ENCODE peak calls at places on chromosomes 4 and X, in nine cellular contexts. J is upper lobe of left lung, T is brain microvascular endothelial cell, B is fibroblast of mammary gland, R is lower leg skin, A is lung, D is fibroblast of lung, O is fibroblast of villous mesenchyme, F is tibial nerve. G is an unnamed sample.

GRCh38 chrX:150508018-150508417 is 60.4 kb upstream of the MTM1 start:
- DNase-seq in A (no peak), D (no peak), R (no peak), O (no peak), B (no peak), J (no peak), T (no peak), F (no peak), G (no peak)

GRCh38 chr4:123628288-123628687 is 231.7 kb downstream of the SPRY1 start:
- DNase-seq in J (no peak), T (no peak), A (no peak), R (no peak), D (no peak), F (no peak), O (no peak), B (no peak), G (no peak)

GRCh38 chrX:124028177-124028576 is 66.7 kb downstream of the STAG2 start:
- DNase-seq in R (no peak), A (no peak), D (peak; percentile 60), J (no peak), F (no peak), O (no peak), T (peak; percentile 28), B (peak; percentile 58), G (peak; percentile 75)

GRCh38 chr4:77619408-77619807 is 13.8 kb downstream of the CXCL13 start:
- DNase-seq in T (no peak), R (no peak), B (no peak), D (no peak), F (no peak), J (no peak), A (no peak), O (no peak), G (no peak)

GRCh38 chr4:54228064-54228527 is 997 bp upstream of the PDGFRA start:
- DNase-seq in O (peak; percentile 85), T (peak; percentile 67), F (peak; percentile 68), A (peak; percentile 66), R (peak; percentile 59), J (peak; percentile 67), B (peak; percentile 84), D (peak; percentile 68), G (peak; percentile 88)

GRCh38 chrX:103792916-103793540 is 16.4 kb downstream of the PLP1 start:
- DNase-seq in O (peak; percentile 25), R (no peak), B (peak; percentile 80), D (peak; percentile 77), A (no peak), J (no peak), T (peak; percentile 42), F (no peak), G (peak; percentile 52)

GRCh38 chr4:163767993-163768392 is 273.5 kb downstream of the TMA16 start:
- DNase-seq in B (no peak), R (no peak), T (no peak), D (no peak), F (no peak), J (no peak), A (no peak), O (no peak), G (no peak)

GRCh38 chr4:149964001-149964400 is 114.2 kb upstream of the DCLK2 start:
- DNase-seq in R (no peak), J (no peak), O (no peak), F (no peak), T (no peak), B (no peak), A (no peak), D (peak; percentile 20), G (no peak)

GRCh38 chr4:57442834-57443291 is 332.7 kb upstream of the IGFBP7 start:
- DNase-seq in T (peak; percentile 41), A (no peak), O (peak; percentile 21), D (peak; percentile 29), J (no peak), F (no peak), R (no peak), B (peak; percentile 31), G (no peak)

GRCh38 chrX:6849711-6850415 is 297.6 kb upstream of the STS start:
- DNase-seq in D (peak; percentile 20), F (no peak), J (no peak), R (no peak), T (peak; percentile 21), B (no peak), O (peak; percentile 0), A (no peak), G (peak; percentile 2)

GRCh38 chrX:16695079-16695676 is 17.3 kb downstream of the CTPS2 start:
- DNase-seq in D (peak; percentile 36), J (no peak), R (peak; percentile 23), T (peak; percentile 70), B (peak; percentile 70), A (peak; percentile 51), F (peak; percentile 47), O (peak; percentile 59), G (peak; percentile 69)

GRCh38 chr4:190016369-190017289 is 10.4 kb downstream of the FRG2 start:
- DNase-seq in T (no peak), O (no peak), F (no peak), R (no peak), B (no peak), A (no peak), D (no peak), J (peak; percentile 70), G (no peak)

GRCh38 chrX:3939967-3940610 is 226.6 kb upstream of the PRKX start:
- DNase-seq in A (no peak), F (no peak), T (peak; percentile 3), B (peak; percentile 24), R (no peak), J (no peak), D (peak; percentile 6), O (peak; percentile 16), G (peak; percentile 12)
- TF ChIP-seq CTCF in A (no peak), F (peak; percentile 20), T (peak; percentile 51), B (peak; percentile 47), R (no peak), J (no peak), D (peak; percentile 14), O (peak; percentile 39), G (peak; percentile 30)

GRCh38 chr4:184328022-184328736 is 110.5 kb upstream of the ENPP6 start:
- DNase-seq in T (no peak), B (no peak), R (peak; percentile 66), F (no peak), D (no peak), A (no peak), J (no peak), O (no peak), G (no peak)
- H3K4me3 ChIP-seq in T (no peak overlapping the region), B (no peak overlapping the region), R (no peak overlapping the region), F (no peak overlapping the region), D (no peak overlapping the region), A (no peak overlapping the region), J (no peak overlapping the region), O (no peak overlapping the region), G (no peak overlapping the region)

GRCh38 chr4:4780634-4781287 is 78.7 kb upstream of the MSX1 start:
- DNase-seq in R (peak; percentile 23), D (peak; percentile 76), O (peak; percentile 34), F (no peak), B (peak; percentile 86), J (no peak), A (no peak), T (peak; percentile 63), G (peak; percentile 91)
- TF ChIP-seq CTCF in R (no peak), D (peak; percentile 16), O (no peak), F (no peak), B (peak; percentile 13), J (no peak), A (no peak), T (peak; percentile 30), G (peak; percentile 25)

GRCh38 chrX:80766916-80767315 is 42.8 kb downstream of the BRWD3 start:
- DNase-seq in F (no peak), D (no peak), R (no peak), A (no peak), O (no peak), B (no peak), T (no peak), J (no peak), G (no peak)

GRCh38 chrX:80765226-80765625 is 44.5 kb downstream of the BRWD3 start:
- DNase-seq in T (peak; percentile 54), F (no peak), D (peak; percentile 83), A (no peak), R (no peak), O (peak; percentile 56), J (no peak), B (peak; percentile 47), G (peak; percentile 52)
- H3K4me3 ChIP-seq in T (no peak overlapping the region), F (no peak overlapping the region), D (no peak overlapping the region), A (no peak overlapping the region), R (no peak overlapping the region), O (no peak overlapping the region), J (no peak overlapping the region), B (no peak overlapping the region), G (no peak overlapping the region)

GRCh38 chr4:106898621-106899230 is 137.4 kb downstream of the DKK2 start:
- DNase-seq in A (peak; percentile 49), T (peak; percentile 70), J (no peak), R (no peak), B (peak; percentile 69), F (no peak), D (peak; percentile 39), O (peak; percentile 68), G (peak; percentile 53)
- TF ChIP-seq CTCF in A (peak; percentile 22), T (peak; percentile 86), J (peak; percentile 30), R (no peak), B (peak; percentile 92), F (peak; percentile 36), D (peak; percentile 73), O (peak; percentile 82), G (peak; percentile 68)